ENCODE peak calls at places on chromosomes 6 and 20, in four cellular contexts. I is K562, E is HepG2, M is SK-N-SH. D is an unnamed sample.

GRCh38 chr6:22556298-22556697 is 13.1 kb upstream of the HDGFL1 start:
- DNase-seq in I (no peak), E (no peak), M (no peak), D (no peak)

GRCh38 chr20:1177680-1178079 is 7.1 kb downstream of the TMEM74B start:
- DNase-seq in I (peak), E (peak), M (peak), D (no peak)

GRCh38 chr6:63685453-63686379 is 50.1 kb downstream of the PHF3 start:
- DNase-seq in I (no peak), E (no peak), M (no peak), D (peak)

GRCh38 chr6:44399991-44400390 is 12.5 kb downstream of the CDC5L start:
- DNase-seq in I (no peak), E (no peak), M (no peak), D (no peak)

GRCh38 chr6:23036401-23036983 is 467.1 kb downstream of the HDGFL1 start:
- DNase-seq in I (no peak), E (no peak), M (no peak), D (no peak)

GRCh38 chr6:36912583-36912982 is 26.8 kb downstream of the C6orf89 start:
- DNase-seq in I (no peak), E (no peak), M (no peak), D (no peak)

GRCh38 chr6:54098450-54099044 is 12.7 kb upstream of the MLIP start:
- DNase-seq in I (no peak), E (peak), M (no peak), D (no peak)

GRCh38 chr6:75402296-75402695 is 91.3 kb downstream of the FILIP1 start:
- DNase-seq in I (no peak), E (no peak), M (no peak), D (no peak)

GRCh38 chr6:2440516-2440915 is 195.1 kb upstream of the GMDS start:
- DNase-seq in I (no peak), E (no peak), M (no peak), D (no peak)

DNA sequence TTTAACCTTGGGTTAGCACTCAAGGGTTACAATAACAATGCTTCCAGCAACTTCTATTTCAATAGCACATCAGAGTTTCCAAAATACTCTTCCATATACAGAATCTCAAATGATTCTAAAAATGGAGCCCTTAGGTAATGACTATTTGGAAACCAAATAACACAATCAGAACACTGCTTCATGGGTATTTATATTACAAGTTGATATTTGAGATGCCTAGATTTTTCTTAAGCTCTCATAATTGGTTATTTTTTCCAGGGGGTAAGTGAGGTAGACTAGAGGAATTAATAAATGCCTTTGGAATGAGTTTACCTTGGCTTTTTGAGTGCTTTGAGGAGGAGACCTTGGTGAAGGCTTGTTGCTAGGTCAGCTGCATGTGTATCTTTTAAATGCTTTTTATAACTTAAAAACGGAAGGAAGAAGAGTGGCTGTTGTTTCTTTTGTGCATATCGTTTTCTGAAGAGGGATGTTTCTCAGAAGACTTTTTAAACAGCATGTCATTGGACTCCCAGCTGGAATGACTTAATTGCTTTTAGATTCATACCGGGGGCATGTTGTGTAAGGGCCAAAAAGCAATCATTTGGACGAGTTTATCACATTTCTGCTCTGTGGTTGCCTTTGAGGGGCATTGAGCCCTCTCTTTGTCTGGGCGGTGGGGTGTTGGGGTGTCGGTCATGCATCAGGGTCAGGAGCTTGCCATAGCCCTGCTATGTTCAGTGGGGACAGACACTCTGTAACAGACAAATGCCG is 186.0 kb downstream of the DTNBP1 start:
- DNase-seq in I (no peak), E (no peak), M (no peak), D (no peak)
- H3K27ac ChIP-seq in I (no peak), E (no peak), M (no peak), D (no peak)

DNA sequence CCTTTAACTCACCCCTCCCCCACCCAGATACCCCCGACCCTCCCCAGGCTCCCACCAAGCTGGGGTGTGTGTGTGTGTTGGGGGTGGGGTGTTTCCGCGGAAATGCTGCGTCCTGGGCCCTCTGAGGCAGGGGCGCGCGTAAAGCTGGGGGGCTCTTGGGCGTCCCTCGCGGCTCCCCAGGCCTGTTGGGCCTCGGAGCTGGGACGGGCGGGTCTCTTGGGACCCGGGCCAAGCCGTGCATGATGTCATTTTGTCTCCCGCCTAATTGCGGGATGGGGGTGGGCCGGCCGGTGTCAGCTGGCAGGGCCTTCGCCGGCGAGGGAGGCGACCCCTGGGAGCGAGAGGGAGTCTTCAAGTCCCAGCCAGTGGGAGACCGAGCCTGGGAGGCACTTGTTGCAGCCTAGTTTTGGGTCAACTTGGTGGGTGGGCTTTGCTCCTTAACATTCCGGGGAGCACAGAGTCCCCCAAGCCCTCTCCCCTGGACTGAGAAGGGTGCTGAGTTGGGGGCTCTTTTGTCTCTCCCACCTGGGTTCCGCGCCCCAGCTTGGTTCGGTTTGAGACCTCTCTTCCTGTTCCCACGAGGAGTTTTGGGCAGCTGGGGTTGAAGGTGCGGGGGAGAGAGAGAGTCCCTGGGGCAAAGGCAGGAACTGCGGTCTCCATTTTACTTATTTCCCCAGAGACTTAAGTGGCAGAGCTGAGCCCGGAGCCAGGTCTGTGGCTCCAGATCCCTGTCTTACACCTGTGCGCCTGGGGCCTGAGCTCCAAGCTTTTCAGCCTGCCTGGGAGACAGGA is 623 bp downstream of the MYBL2 start:
- DNase-seq in I (peak), E (no peak), M (peak), D (peak)
- TF ChIP-seq REST in I (no peak), E (no peak), M (no peak), D (no peak)

GRCh38 chr6:13354331-13355042 is 26.1 kb upstream of the TBC1D7 start:
- DNase-seq in I (peak), E (no peak), M (no peak), D (peak)

GRCh38 chr6:13352165-13352564 is 23.8 kb upstream of the TBC1D7 start:
- DNase-seq in I (no peak), E (no peak), M (no peak), D (no peak)

GRCh38 chr6:13355969-13356368 is 27.6 kb upstream of the TBC1D7 start:
- DNase-seq in I (no peak), E (no peak), M (no peak), D (no peak)

GRCh38 chr6:13357551-13358075 is 29.3 kb upstream of the TBC1D7 start:
- DNase-seq in I (no peak), E (no peak), M (no peak), D (no peak)

DNA sequence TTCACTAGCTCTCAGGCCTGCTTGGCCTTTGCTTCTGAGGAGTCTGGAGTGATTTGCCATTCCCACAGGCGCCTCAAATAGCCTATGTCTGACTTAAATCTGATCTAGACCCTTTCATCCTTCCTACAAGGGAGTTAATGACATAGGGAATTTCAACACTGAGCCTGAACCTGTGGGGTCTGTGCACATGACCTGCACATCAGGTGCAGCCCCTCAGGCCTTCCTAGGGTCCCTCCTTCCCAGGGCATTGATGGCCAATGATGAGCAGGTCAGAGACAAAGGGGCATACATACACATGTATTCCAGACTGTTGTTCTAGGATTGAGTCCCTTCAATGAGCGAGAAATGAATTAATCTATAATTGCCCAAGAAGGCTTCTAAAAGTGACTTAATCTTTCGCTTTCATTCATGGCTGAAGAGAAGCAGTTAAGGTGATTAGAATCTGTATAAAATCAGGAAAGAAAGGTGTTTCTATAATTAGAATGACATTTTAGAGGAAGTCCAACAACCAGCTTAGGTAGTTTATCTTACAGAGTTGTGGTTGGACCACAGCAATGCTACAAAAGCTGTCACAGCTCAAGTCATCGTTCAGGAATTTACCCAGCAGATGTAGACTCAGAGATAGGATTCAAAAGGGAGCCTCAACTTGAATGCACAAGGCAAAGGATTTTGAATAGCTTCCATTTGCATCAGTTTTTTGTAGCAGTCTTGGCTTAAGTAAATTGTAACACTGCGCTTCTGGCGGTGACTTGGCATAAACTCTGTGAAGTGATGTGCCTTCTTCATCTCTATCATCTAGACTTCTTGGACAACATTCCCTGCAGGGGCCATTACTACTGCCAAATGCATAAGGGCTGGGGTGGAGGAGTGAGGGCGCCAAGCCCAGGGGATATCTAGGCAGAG is 27.0 kb upstream of the TBC1D7 start:
- DNase-seq in I (peak), E (peak), M (no peak), D (peak)
- TF ChIP-seq GABPA in I (no peak), E (no peak), M (no peak), D (no peak)

GRCh38 chr20:37737806-37738442 is 44.1 kb downstream of the CTNNBL1 start:
- DNase-seq in I (no peak), E (no peak), M (no peak), D (no peak)
- H3K27ac ChIP-seq in I (no peak), E (no peak), M (no peak), D (no peak)

DNA sequence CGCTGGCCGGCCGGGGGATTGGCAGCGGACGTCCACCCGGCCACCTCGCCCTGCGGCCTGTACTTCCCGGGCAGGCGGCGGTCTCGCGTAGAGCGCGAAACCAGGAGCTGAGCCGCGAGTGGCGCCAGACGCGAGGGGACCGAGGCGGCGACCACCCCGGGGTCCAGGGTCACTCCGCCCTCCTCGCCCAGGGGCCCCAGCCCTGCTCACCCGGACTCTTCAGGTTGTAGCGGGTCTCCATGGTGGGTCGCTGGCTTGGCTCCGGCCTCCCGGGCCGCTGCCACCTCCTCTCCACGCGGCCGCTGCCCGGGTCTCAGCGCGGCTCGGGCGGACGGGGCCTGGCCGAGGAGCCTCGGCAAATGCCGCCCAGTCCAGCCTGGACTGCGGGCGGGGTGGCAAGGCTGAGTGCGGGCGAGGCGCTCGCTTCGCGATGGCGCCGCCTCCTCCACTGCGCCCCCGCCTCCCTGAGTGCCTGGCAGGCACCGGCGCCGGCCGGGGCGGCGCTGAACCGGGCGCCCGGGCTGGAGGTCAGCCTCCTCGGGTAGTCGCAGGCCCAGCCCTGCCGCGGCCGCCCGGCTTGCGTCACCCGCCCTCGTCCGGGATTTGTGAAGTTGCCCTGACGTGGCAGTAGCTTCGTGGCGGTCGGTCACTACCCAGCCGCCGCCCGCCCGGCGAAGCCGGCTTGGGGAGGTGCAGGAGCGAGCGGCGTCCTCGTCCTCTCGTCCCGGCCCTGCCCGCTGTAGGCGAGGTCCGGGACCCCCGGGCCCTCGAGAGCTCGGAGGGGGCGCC is at the start of gene UBE2J1:
- DNase-seq in I (peak), E (peak), M (peak), D (peak)
- TF ChIP-seq REST in I (peak), E (no peak), M (no peak), D (no peak)

DNA sequence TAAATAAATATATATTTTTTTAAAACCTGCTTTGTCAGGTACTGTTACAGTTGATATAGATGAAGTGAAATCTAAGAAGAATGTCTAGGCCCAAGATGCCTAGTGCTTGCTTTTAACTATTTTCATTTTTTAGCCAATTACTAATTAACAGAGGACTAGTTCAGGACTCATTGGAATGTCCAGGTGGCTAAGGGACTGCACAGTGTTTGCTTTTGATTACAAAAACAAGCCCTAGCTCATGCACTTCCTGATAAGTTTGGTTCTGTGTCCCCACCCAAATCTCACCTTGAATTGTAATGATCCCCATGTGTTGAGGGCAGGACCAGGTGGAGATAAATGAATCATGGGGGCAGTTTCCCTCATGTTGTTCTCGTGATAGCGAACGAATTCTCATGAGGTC is 417.1 kb downstream of the PLCB1 start:
- DNase-seq in I (no peak), E (no peak), M (no peak), D (no peak)
- TF ChIP-seq GABPA in I (no peak), E (no peak), M (no peak), D (no peak)

GRCh38 chr6:41708856-41709255 is 26.6 kb downstream of the TFEB start:
- DNase-seq in I (no peak), E (no peak), M (no peak), D (no peak)

GRCh38 chr6:41706876-41707564 is 28.4 kb downstream of the TFEB start:
- DNase-seq in I (no peak), E (no peak), M (no peak), D (no peak)

GRCh38 chr6:41711323-41712038 is 23.9 kb downstream of the TFEB start:
- DNase-seq in I (no peak), E (no peak), M (no peak), D (no peak)

GRCh38 chr6:41707565-41708200 is 27.7 kb downstream of the TFEB start:
- DNase-seq in I (no peak), E (no peak), M (no peak), D (peak)

DNA sequence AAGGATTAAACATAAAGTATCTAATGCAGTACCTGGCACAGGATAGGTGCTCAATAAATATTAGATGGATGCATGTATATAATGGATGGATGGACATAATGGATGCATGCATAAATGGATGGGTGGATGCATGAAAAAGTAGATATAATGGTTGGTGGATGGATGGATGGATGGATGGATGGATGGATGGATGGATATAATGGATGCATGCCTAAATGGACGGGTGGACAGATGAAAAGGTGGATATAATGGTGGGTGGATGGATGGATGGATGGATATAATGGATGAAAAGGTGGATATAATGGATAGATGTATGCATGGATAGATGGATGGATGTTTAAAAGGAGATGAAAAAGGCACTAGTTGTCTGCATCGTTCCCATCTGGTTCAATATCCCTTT is 26.0 kb downstream of the TFEB start:
- DNase-seq in I (no peak), E (no peak), M (no peak), D (no peak)
- H3K27ac ChIP-seq in I (no peak), E (no peak), M (no peak), D (no peak)

GRCh38 chr6:10694302-10695085 is at the start of the genes C6orf52 and PAK1IP1:
- DNase-seq in I (peak), E (peak), M (peak), D (peak)
- TF ChIP-seq REST in I (peak), E (no peak), M (peak), D (no peak)

GRCh38 chr20:57047281-57048026 is 219.0 kb downstream of the BMP7 start:
- DNase-seq in I (peak), E (peak), M (no peak), D (no peak)

GRCh38 chr20:57043669-57044268 is 222.7 kb downstream of the BMP7 start:
- DNase-seq in I (no peak), E (peak), M (no peak), D (no peak)

GRCh38 chr20:57049298-57049697 is 217.1 kb downstream of the BMP7 start:
- DNase-seq in I (no peak), E (no peak), M (no peak), D (no peak)

GRCh38 chr20:57051096-57051495 is 215.3 kb downstream of the BMP7 start:
- DNase-seq in I (no peak), E (peak), M (no peak), D (no peak)

GRCh38 chr20:57048027-57048869 is 218.2 kb downstream of the BMP7 start:
- DNase-seq in I (peak), E (peak), M (peak), D (peak)
- TF ChIP-seq GABPA in I (no peak), E (no peak), M (no peak), D (no peak)

D was measured in HL-60.